ENCODE peak calls at places on chromosomes 12 and 14, in eight cellular contexts. P, N, M, Z, C, A, T and G are unnamed samples.

GRCh38 chr12:91877022-91877421 is 268.6 kb downstream of the BTG1 start:
- ATAC-seq in P (peak), N (peak), M (peak), Z (peak), C (peak), A (peak), T (peak), G (peak)

GRCh38 chr14:99675381-99675835 is 8.7 kb upstream of the CYP46A1 start:
- ATAC-seq in P (no peak), N (no peak), M (no peak), Z (no peak), C (no peak), A (no peak), T (no peak), G (no peak)

GRCh38 chr12:32033411-32033810 is 73.2 kb upstream of the BICD1 start:
- ATAC-seq in P (no peak), N (no peak), M (no peak), Z (no peak), C (no peak), A (no peak), T (no peak), G (no peak)

GRCh38 chr12:123808167-123808566 is 46.1 kb downstream of the DNAH10 start:
- ATAC-seq in P (no peak), N (no peak), M (no peak), Z (no peak), C (no peak), A (no peak), T (no peak), G (no peak)

GRCh38 chr14:54754623-54755386 is 147.8 kb downstream of the GCH1 start:
- ATAC-seq in P (no peak), N (no peak), M (no peak), Z (no peak), C (no peak), A (no peak), T (no peak), G (no peak)

GRCh38 chr14:55389330-55389729 is 22.3 kb downstream of the ATG14 start:
- ATAC-seq in P (no peak), N (no peak), M (no peak), Z (no peak), C (no peak), A (no peak), T (no peak), G (no peak)

GRCh38 chr12:4012977-4013968 is 140.1 kb upstream of the PARP11 start:
- ATAC-seq in P (no peak), N (no peak), M (no peak), Z (no peak), C (no peak), A (no peak), T (peak), G (peak)

GRCh38 chr14:58749066-58749669 is 111.4 kb downstream of the DACT1 start:
- ATAC-seq in P (peak), N (no peak), M (no peak), Z (peak), C (no peak), A (peak), T (peak), G (peak)

GRCh38 chr12:6998708-6999451 is 19.4 kb downstream of the LPCAT3 start:
- ATAC-seq in P (peak), N (no peak), M (no peak), Z (no peak), C (no peak), A (no peak), T (peak), G (peak)

GRCh38 chr12:132740313-132740646 is 21.4 kb downstream of the ANKLE2 start:
- ATAC-seq in P (no peak), N (no peak), M (no peak), Z (no peak), C (peak), A (no peak), T (no peak), G (no peak)

GRCh38 chr14:33916663-33917565 is 34.0 kb downstream of the EGLN3 start:
- ATAC-seq in P (no peak), N (no peak), M (no peak), Z (no peak), C (peak), A (no peak), T (peak), G (peak)

GRCh38 chr12:115630133-115630532 is 647.4 kb downstream of the MED13L start:
- ATAC-seq in P (no peak), N (no peak), M (no peak), Z (no peak), C (no peak), A (no peak), T (no peak), G (no peak)

GRCh38 chr12:92341333-92341691 is 195.7 kb upstream of the BTG1 start:
- ATAC-seq in P (no peak), N (no peak), M (no peak), Z (no peak), C (no peak), A (no peak), T (peak), G (peak)

GRCh38 chr12:8992086-8992409 is 2.7 kb downstream of the KLRG1 start:
- ATAC-seq in P (no peak), N (peak), M (no peak), Z (peak), C (no peak), A (peak), T (peak), G (no peak)

GRCh38 chr12:116123511-116124258 is 153.8 kb downstream of the MED13L start:
- ATAC-seq in P (peak), N (peak), M (no peak), Z (peak), C (peak), A (peak), T (peak), G (peak)

GRCh38 chr12:118526255-118527095 is 150.1 kb downstream of the SUDS3 start:
- ATAC-seq in P (peak), N (no peak), M (no peak), Z (no peak), C (peak), A (no peak), T (peak), G (no peak)

GRCh38 chr14:33781267-33781666 is 169.6 kb downstream of the EGLN3 start:
- ATAC-seq in P (no peak), N (no peak), M (no peak), Z (no peak), C (no peak), A (no peak), T (no peak), G (no peak)

GRCh38 chr12:27583057-27583797 is 59.2 kb downstream of the PPFIBP1 start:
- ATAC-seq in P (peak), N (no peak), M (no peak), Z (no peak), C (peak), A (no peak), T (no peak), G (no peak)

GRCh38 chr12:96720363-96720705 is 186.7 kb upstream of the NEDD1 start:
- ATAC-seq in P (no peak), N (peak), M (peak), Z (peak), C (no peak), A (peak), T (peak), G (peak)

GRCh38 chr12:129310346-129310745 is 457.1 kb downstream of the GLT1D1 start:
- ATAC-seq in P (no peak), N (no peak), M (no peak), Z (no peak), C (no peak), A (no peak), T (no peak), G (no peak)

GRCh38 chr12:32454866-32455265 is 55.5 kb downstream of the FGD4 start:
- ATAC-seq in P (no peak), N (no peak), M (no peak), Z (no peak), C (peak), A (no peak), T (peak), G (no peak)

GRCh38 chr12:66735275-66735674 is 56.4 kb upstream of the GRIP1 start:
- ATAC-seq in P (no peak), N (no peak), M (no peak), Z (peak), C (no peak), A (peak), T (no peak), G (no peak)

GRCh38 chr14:94004015-94004414 is 6.9 kb downstream of the CCDC197 start:
- ATAC-seq in P (no peak), N (no peak), M (no peak), Z (no peak), C (no peak), A (no peak), T (no peak), G (no peak)

GRCh38 chr14:68576031-68576430 is 216.8 kb downstream of the ZFP36L1 start:
- ATAC-seq in P (no peak), N (no peak), M (no peak), Z (no peak), C (no peak), A (no peak), T (no peak), G (no peak)

GRCh38 chr12:111685811-111686573 is at the start of the genes ACAD10 and BRAP:
- ATAC-seq in P (peak), N (peak), M (peak), Z (peak), C (peak), A (peak), T (peak), G (peak)

GRCh38 chr14:74875941-74876913 is at the start of gene PROX2:
- ATAC-seq in P (no peak), N (peak), M (peak), Z (peak), C (no peak), A (peak), T (no peak), G (no peak)

GRCh38 chr14:50985124-50985815 is 41.0 kb upstream of the PYGL start:
- ATAC-seq in P (peak), N (no peak), M (no peak), Z (no peak), C (no peak), A (no peak), T (no peak), G (no peak)

GRCh38 chr14:38089123-38089522 is 118.6 kb upstream of the SSTR1 start:
- ATAC-seq in P (no peak), N (no peak), M (peak), Z (no peak), C (no peak), A (no peak), T (no peak), G (no peak)

GRCh38 chr14:99757331-99758070 is 35.7 kb upstream of the EML1 start:
- ATAC-seq in P (no peak), N (no peak), M (no peak), Z (no peak), C (no peak), A (peak), T (no peak), G (peak)

GRCh38 chr14:93054006-93054405 is 61.7 kb downstream of the ITPK1 start:
- ATAC-seq in P (no peak), N (peak), M (no peak), Z (peak), C (no peak), A (no peak), T (no peak), G (no peak)

GRCh38 chr12:18576104-18576622 is 161.6 kb downstream of the PLCZ1 start:
- ATAC-seq in P (no peak), N (no peak), M (no peak), Z (no peak), C (peak), A (no peak), T (no peak), G (peak)

GRCh38 chr12:32486158-32486557 is 86.8 kb downstream of the FGD4 start:
- ATAC-seq in P (no peak), N (no peak), M (no peak), Z (no peak), C (no peak), A (no peak), T (peak), G (no peak)

GRCh38 chr14:42214981-42215491 is 608.4 kb downstream of the LRFN5 start:
- ATAC-seq in P (peak), N (no peak), M (no peak), Z (no peak), C (no peak), A (no peak), T (no peak), G (no peak)

GRCh38 chr14:59055439-59056045 is 132.9 kb upstream of the DAAM1 start:
- ATAC-seq in P (peak), N (peak), M (no peak), Z (peak), C (peak), A (no peak), T (peak), G (peak)